ENCODE peak calls at places on chromosome 2, in five cellular contexts. P is lower lobe of right lung, M is hypothalamus, C is HCEC 1CT, A is adipocyte. G is an unnamed sample.

GRCh38 chr2:210000464-210001324 is 1.7 kb upstream of the RPE start:
- DNase-seq in P (peak; percentile 46), M (no peak), C (no peak), A (no peak), G (no peak)

GRCh38 chr2:236769981-236770671 is 200.5 kb downstream of the ACKR3 start:
- DNase-seq in P (no peak), M (no peak), C (peak; percentile 93), A (peak; percentile 76), G (no peak)

GRCh38 chr2:119383410-119384140 is 16.8 kb downstream of the DBI start:
- DNase-seq in P (no peak), M (no peak), C (no peak), A (no peak), G (no peak)

GRCh38 chr2:134668821-134669220 is 50.0 kb downstream of the TMEM163 start:
- DNase-seq in P (peak; percentile 69), M (no peak), C (no peak), A (no peak), G (peak; percentile 76)

GRCh38 chr2:47155091-47155876 is at the start of gene STPG4:
- DNase-seq in P (no peak), M (no peak), C (no peak), A (no peak), G (no peak)

GRCh38 chr2:52054824-52055223 is 1022.9 kb upstream of the NRXN1 start:
- DNase-seq in P (no peak), M (no peak), C (no peak), A (no peak), G (no peak)

GRCh38 chr2:174688079-174688478 is 76.2 kb downstream of the CHRNA1 start:
- DNase-seq in P (no peak), M (no peak), C (peak; percentile 54), A (peak; percentile 86), G (no peak)

GRCh38 chr2:225122007-225122406 is 79.7 kb upstream of the DOCK10 start:
- DNase-seq in P (no peak), M (no peak), C (no peak), A (no peak), G (no peak)

GRCh38 chr2:134776836-134777235 is 58.0 kb upstream of the TMEM163 start:
- DNase-seq in P (no peak), M (no peak), C (no peak), A (no peak), G (no peak)

GRCh38 chr2:126883661-126884030 is 15.0 kb upstream of the TEX51 start:
- DNase-seq in P (no peak), M (no peak), C (no peak), A (no peak), G (no peak)

G was measured in activated T-helper 2 cell treated with anti-CD3 and anti-CD28 coated beads, Interferon-gamma antibody, Interleukin-2, Interleukin-4, amounts not matched to agents 10 μg/mL and 5 μg/mL and 100 μg/mL, durations not matched to agents 14 hours and 24 hours and 36 hours.